ENCODE peak calls at places on chromosomes 3 and 15, in nine cellular contexts. Z is ELR, I is nucleus accumbens, K is cardiac fibroblast, Q is GDM1, E is NCI-H510A treated with DMSO at 0.1 percent for 48 hours, U is RPMI7951, M is AG04449, H is activated gamma-delta T cell treated with Interleukin-2 at 50 U/mL for 16 hours. P is an unnamed sample.

GRCh38 chr15:79874242-79874641 is 22.6 kb downstream of the MTHFS start:
- DNase-seq in I (no peak), K (no peak), H (no peak), Q (no peak), U (peak), M (no peak), Z (no peak), E (no peak), P (peak)

GRCh38 chr3:118884748-118885206 is 149.9 kb downstream of the IGSF11 start:
- DNase-seq in I (peak), Q (peak), E (peak), Z (peak), H (peak), U (peak), K (peak), M (no peak), P (peak)

GRCh38 chr15:96165775-96166174 is 164.7 kb upstream of the NR2F2 start:
- DNase-seq in M (no peak), K (no peak), Q (no peak), E (no peak), U (no peak), H (no peak), Z (no peak), I (no peak), P (no peak)

GRCh38 chr15:43186003-43186353 is 775 bp downstream of the CCNDBP1 start:
- DNase-seq in E (no peak), U (no peak), H (no peak), Z (peak), Q (no peak), I (no peak), K (no peak), M (no peak), P (peak)

GRCh38 chr15:69056365-69056764 is 41.9 kb downstream of the NOX5 start:
- DNase-seq in E (peak), U (no peak), K (no peak), I (no peak), Q (no peak), Z (no peak), H (no peak), M (no peak), P (no peak)

GRCh38 chr3:100089802-100090668 is 24.3 kb downstream of the FILIP1L start:
- DNase-seq in E (no peak), M (no peak), Q (no peak), U (peak), Z (peak), I (no peak), K (peak), H (no peak), P (peak)

GRCh38 chr15:58498821-58499580 is 67.2 kb downstream of the LIPC start:
- DNase-seq in K (peak), Z (peak), U (peak), H (no peak), I (no peak), E (no peak), Q (no peak), M (peak), P (peak)

GRCh38 chr3:9201895-9202294 is 47.6 kb downstream of the SRGAP3 start:
- DNase-seq in U (no peak), H (no peak), I (no peak), Z (no peak), M (no peak), Q (no peak), K (no peak), E (no peak), P (no peak)

GRCh38 chr3:52402706-52403270 is 42.1 kb downstream of the SEMA3G start:
- DNase-seq in E (no peak), Z (no peak), K (no peak), I (no peak), Q (no peak), H (no peak), U (no peak), M (no peak), P (no peak)

GRCh38 chr3:33467786-33468185 is 27.6 kb upstream of the UBP1 start:
- DNase-seq in I (no peak), Q (no peak), H (no peak), U (no peak), E (no peak), K (no peak), M (no peak), Z (no peak), P (no peak)

GRCh38 chr15:90086868-90087268 is 15.4 kb downstream of the IDH2 start:
- DNase-seq in M (no peak), I (no peak), E (peak), Z (peak), U (peak), K (peak), H (peak), Q (peak), P (peak)

GRCh38 chr15:97023131-97023844 is 692.8 kb downstream of the NR2F2 start:
- DNase-seq in Q (no peak), I (no peak), U (no peak), H (no peak), E (no peak), M (no peak), K (peak), Z (peak), P (no peak)

GRCh38 chr15:96340611-96341464 is 10.3 kb downstream of the NR2F2 start:
- DNase-seq in K (peak), H (no peak), E (peak), U (peak), I (no peak), Q (no peak), Z (peak), M (no peak), P (no peak)

GRCh38 chr3:38002291-38002876 is 11.8 kb downstream of the VILL start:
- DNase-seq in K (no peak), H (no peak), E (no peak), Z (no peak), U (no peak), M (no peak), Q (no peak), I (no peak), P (no peak)

GRCh38 chr15:88491158-88491557 is 23.6 kb downstream of the MRPS11 start:
- DNase-seq in K (no peak), H (no peak), Z (no peak), Q (no peak), U (no peak), I (no peak), M (no peak), E (peak), P (no peak)

P was measured in Daoy.